ENCODE peak calls at places on chromosomes 12 and 14, in nine cellular contexts. C is EH; N is AG04450; T is stromal cell of bone marrow; G is GM12892; U is stimulated activated CD8-positive, alpha-beta memory T cell treated with anti-CD3 and anti-CD28 coated beads, Interleukin-2, amount 100 ng/mL, for 1 hour; S is left cardiac atrium; Z is mesendoderm; F is naive thymus-derived CD8-positive, alpha-beta T cell. E is an unnamed sample.

GRCh38 chr12:90124914-90125313 is 416.3 kb upstream of the ATP2B1 start:
- DNase-seq in N (no peak), Z (no peak), S (no peak), U (no peak), C (no peak), T (no peak), F (no peak), G (no peak), E (no peak)

GRCh38 chr14:56274556-56274955 is 156.3 kb downstream of the PELI2 start:
- DNase-seq in S (no peak), Z (no peak), U (no peak), G (no peak), F (no peak), N (no peak), T (no peak), C (peak), E (no peak)

GRCh38 chr12:39412210-39412609 is 30.7 kb downstream of the KIF21A start:
- DNase-seq in U (no peak), Z (no peak), G (no peak), C (no peak), N (no peak), S (no peak), F (no peak), T (no peak), E (no peak)

GRCh38 chr12:88408828-88409227 is 171.4 kb downstream of the KITLG start:
- DNase-seq in U (no peak), F (no peak), S (no peak), G (no peak), N (no peak), C (no peak), T (no peak), Z (no peak), E (no peak)

GRCh38 chr14:20682435-20683124 is 1.8 kb upstream of the RNASE4 start:
- DNase-seq in N (no peak), G (peak), F (peak), T (peak), S (peak), U (peak), C (peak), Z (peak), E (peak)

GRCh38 chr14:22991852-22992251 is 9.5 kb upstream of the AJUBA start:
- DNase-seq in Z (no peak), C (no peak), F (no peak), U (no peak), T (peak), G (no peak), S (no peak), N (no peak), E (no peak)

GRCh38 chr12:82721726-82722125 is 35.0 kb downstream of the TMTC2 start:
- DNase-seq in S (no peak), F (no peak), U (no peak), N (no peak), C (no peak), T (no peak), G (no peak), Z (no peak), E (no peak)

GRCh38 chr14:96131836-96132235 is 72.8 kb upstream of the BDKRB2 start:
- DNase-seq in F (no peak), C (no peak), G (no peak), T (no peak), N (no peak), Z (no peak), S (no peak), U (no peak), E (no peak)

GRCh38 chr12:2498961-2499500 is 295.7 kb upstream of the FKBP4 start:
- DNase-seq in F (no peak), N (no peak), U (no peak), T (no peak), S (no peak), G (no peak), C (no peak), Z (peak), E (no peak)

GRCh38 chr12:67618303-67618702 is 30.2 kb upstream of the DYRK2 start:
- DNase-seq in U (no peak), F (no peak), C (no peak), Z (no peak), N (no peak), G (no peak), T (no peak), S (no peak), E (no peak)

GRCh38 chr14:102424923-102425322 is 62.2 kb downstream of the TECPR2 start:
- DNase-seq in C (no peak), Z (no peak), G (no peak), T (no peak), S (no peak), F (no peak), U (no peak), N (no peak), E (no peak)

GRCh38 chr12:10716704-10717315 is 6.3 kb downstream of the YBX3 start:
- DNase-seq in C (peak), G (no peak), T (peak), U (no peak), Z (peak), F (no peak), N (peak), S (peak), E (peak)

GRCh38 chr14:34362625-34363251 is 99.3 kb downstream of the SPTSSA start:
- DNase-seq in U (no peak), G (no peak), F (no peak), N (no peak), T (no peak), C (peak), Z (no peak), S (no peak), E (no peak)

GRCh38 chr14:50901361-50901760 is 29.5 kb downstream of the ABHD12B start:
- DNase-seq in N (no peak), T (no peak), C (no peak), S (no peak), Z (no peak), G (no peak), F (no peak), U (no peak), E (no peak)